ENCODE peak calls at places on chromosomes 11 and 22, in eight cellular contexts. I is lung, K is GM12865, Q is GM12864, E is uterus, M is dorsolateral prefrontal cortex, Y is tibial nerve, G is lower lobe of right lung. W is an unnamed sample.

GRCh38 chr11:86687083-86687799 is 14.8 kb upstream of the ME3 start:
- DNase-seq in Q (no peak), K (no peak), Y (no peak), E (no peak), M (no peak), I (no peak), G (no peak), W (no peak)

GRCh38 chr11:65366340-65366773 is 11.8 kb downstream of the TIGD3 start:
- DNase-seq in Q (peak), M (no peak), Y (no peak), I (no peak), G (no peak), K (peak), E (no peak), W (peak)

GRCh38 chr11:125153837-125154236 is 10.7 kb upstream of the PKNOX2 start:
- DNase-seq in I (no peak), Q (no peak), Y (no peak), M (no peak), K (no peak), G (no peak), E (no peak), W (no peak)

GRCh38 chr11:105193260-105193659 is 53.7 kb upstream of the CARD18 start:
- DNase-seq in G (no peak), K (no peak), Q (no peak), I (no peak), E (no peak), Y (no peak), M (no peak), W (no peak)

GRCh38 chr11:42770444-42771065 is 541.2 kb upstream of the API5 start:
- DNase-seq in Q (peak), Y (no peak), K (peak), I (no peak), G (no peak), E (no peak), M (no peak), W (no peak)

GRCh38 chr22:41256254-41256897 is 15.6 kb upstream of the CHADL start:
- DNase-seq in M (no peak), Q (no peak), I (no peak), E (no peak), G (no peak), Y (no peak), K (no peak), W (peak)

GRCh38 chr11:68127791-68128681 is 6.8 kb upstream of the CHKA start:
- DNase-seq in M (no peak), I (peak), K (no peak), E (peak), Y (no peak), G (peak), Q (no peak), W (peak)

GRCh38 chr22:26679003-26679629 is 21.7 kb downstream of the MIAT start:
- DNase-seq in G (peak), M (peak), E (peak), Q (no peak), Y (peak), K (peak), I (peak), W (peak)

GRCh38 chr11:786235-787083 is 3.4 kb downstream of the CEND1 start:
- DNase-seq in K (no peak), I (no peak), G (no peak), Q (no peak), E (no peak), M (no peak), Y (no peak), W (no peak)

GRCh38 chr11:2655834-2656622 is 43.8 kb downstream of the KCNQ1OT1 start:
- DNase-seq in E (no peak), M (no peak), Q (no peak), K (no peak), Y (no peak), I (no peak), G (no peak), W (peak)

DNA sequence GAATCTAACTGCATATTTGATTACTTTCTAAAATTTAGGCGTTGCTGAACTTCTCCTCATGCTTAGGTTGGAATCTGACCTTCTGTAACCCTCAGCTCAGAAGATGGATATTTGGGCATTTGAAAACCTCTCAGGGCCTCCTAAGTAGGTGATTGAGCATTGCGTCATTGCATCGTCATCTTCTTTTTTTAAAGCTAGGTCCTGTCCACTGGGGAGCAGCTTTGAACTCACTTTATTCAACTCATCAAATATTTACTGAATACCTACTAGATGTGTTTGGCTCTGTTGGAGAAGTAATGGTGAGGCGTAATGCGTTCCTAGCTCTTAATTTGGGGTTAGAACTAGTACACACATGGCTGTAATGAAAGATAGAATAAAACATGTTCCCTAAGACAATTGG is 56.8 kb downstream of the ZBTB16 start:
- DNase-seq in E (no peak), I (no peak), M (no peak), K (no peak), G (no peak), Y (no peak), Q (no peak), W (no peak)
- TF ChIP-seq CTCF in E (no peak), I (no peak), M (no peak), K (no peak), G (no peak), Y (no peak), Q (no peak), W (no peak)

DNA sequence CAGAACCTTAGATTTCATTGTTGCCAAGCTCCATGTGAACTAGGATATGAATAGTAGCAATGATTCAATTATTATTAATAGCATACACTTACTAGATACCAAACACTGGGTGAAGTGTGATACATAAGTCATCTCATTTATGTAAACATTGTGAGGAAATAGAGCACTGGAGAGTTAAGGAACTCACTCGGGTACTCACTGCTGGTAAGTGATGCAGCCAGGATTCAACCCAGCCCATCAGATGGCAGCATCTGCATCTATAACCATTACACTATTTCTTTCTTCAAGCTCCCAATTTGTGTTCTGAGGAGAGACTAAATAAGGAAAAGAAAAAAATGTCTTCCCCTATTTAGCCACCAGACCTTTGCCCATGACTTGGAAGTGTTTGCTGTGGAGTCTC is 10.2 kb upstream of the ALG8 start:
- DNase-seq in G (no peak), K (no peak), M (no peak), I (no peak), E (no peak), Q (no peak), Y (no peak), W (peak)
- TF ChIP-seq CTCF in G (no peak), K (no peak), M (no peak), I (no peak), E (no peak), Q (no peak), Y (no peak), W (peak)

DNA sequence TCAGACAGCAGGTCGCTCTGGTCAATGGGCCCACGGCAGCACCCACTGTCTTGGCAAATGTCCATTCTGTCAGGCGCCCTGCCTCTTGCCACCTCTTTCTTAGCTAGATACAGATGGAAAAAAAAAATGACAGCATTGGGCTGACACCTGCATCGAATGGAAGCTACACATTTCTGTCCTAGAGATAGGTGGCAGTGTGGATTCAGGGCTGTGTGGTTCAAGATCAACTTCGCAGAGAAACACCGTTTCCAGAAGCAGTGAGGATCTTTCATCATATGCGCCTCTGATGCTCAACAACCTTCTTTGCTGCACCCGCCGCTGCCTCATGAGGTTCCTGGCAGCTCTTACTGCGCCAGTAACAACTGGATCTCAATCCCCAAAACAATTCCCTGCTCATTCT is 236.3 kb downstream of the KIRREL3 start:
- DNase-seq in K (peak), Y (no peak), I (no peak), Q (no peak), G (no peak), E (no peak), M (no peak), W (peak)
- TF ChIP-seq CTCF in K (peak), Y (no peak), I (no peak), Q (peak), G (no peak), E (no peak), M (no peak), W (no peak)

GRCh38 chr11:110711776-110712642 is at the start of gene ARHGAP20:
- DNase-seq in E (peak), K (peak), G (peak), I (peak), Y (peak), M (peak), Q (no peak), W (peak)

GRCh38 chr11:110711448-110711775 is 825 bp downstream of the ARHGAP20 start:
- DNase-seq in K (no peak), E (no peak), I (no peak), Y (no peak), M (no peak), Q (no peak), G (no peak), W (no peak)

GRCh38 chr11:110710520-110711381 is 1.5 kb downstream of the ARHGAP20 start:
- DNase-seq in E (peak), M (peak), Y (peak), K (no peak), G (peak), Q (no peak), I (peak), W (peak)

GRCh38 chr11:110713469-110713776 is 1.2 kb upstream of the ARHGAP20 start:
- DNase-seq in Q (no peak), M (no peak), E (no peak), K (no peak), Y (no peak), G (no peak), I (no peak), W (no peak)

GRCh38 chr11:110712643-110713468 is 619 bp upstream of the ARHGAP20 start:
- DNase-seq in M (peak), Q (no peak), I (peak), K (no peak), Y (peak), E (peak), G (no peak), W (peak)
- TF ChIP-seq CTCF in M (no peak), Q (no peak), I (no peak), K (no peak), Y (no peak), E (peak), G (no peak), W (peak)

GRCh38 chr11:133576351-133576750 is 44.0 kb upstream of the OPCML start:
- DNase-seq in Y (no peak), M (no peak), E (no peak), I (no peak), Q (no peak), G (no peak), K (no peak), W (no peak)
- TF ChIP-seq CTCF in Y (no peak), M (no peak), E (no peak), I (no peak), Q (peak), G (no peak), K (peak), W (no peak)

GRCh38 chr11:75350743-75351540 is 519 bp downstream of the ARRB1 start:
- DNase-seq in E (peak), K (no peak), Q (no peak), Y (peak), I (peak), M (peak), G (peak), W (peak)
- TF ChIP-seq CTCF in E (no peak), K (no peak), Q (peak), Y (no peak), I (no peak), M (no peak), G (peak), W (peak)

DNA sequence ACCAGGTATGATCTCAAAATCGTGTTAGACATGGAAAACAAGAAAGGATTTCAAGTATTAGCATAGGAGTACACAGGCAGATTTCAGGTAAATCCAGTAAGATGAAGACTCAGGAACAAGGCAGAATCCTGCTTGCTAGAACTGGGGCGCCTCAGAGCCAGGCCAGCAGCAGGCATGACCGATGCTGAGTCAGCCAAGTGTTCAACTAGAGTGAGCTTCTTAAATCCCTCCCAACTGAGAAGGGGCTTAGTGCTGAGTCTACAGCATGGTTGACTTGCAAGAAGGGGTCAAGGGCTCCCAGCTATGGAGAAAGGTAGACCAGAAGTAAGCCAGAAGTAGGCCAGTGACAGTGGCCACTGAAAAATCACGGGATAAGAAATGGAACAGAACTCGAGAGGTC is 12.4 kb downstream of the GRAP2 start:
- DNase-seq in Q (no peak), M (no peak), Y (no peak), E (no peak), I (no peak), G (no peak), K (no peak), W (no peak)
- TF ChIP-seq CTCF in Q (no peak), M (no peak), Y (no peak), E (no peak), I (no peak), G (no peak), K (no peak), W (no peak)

GRCh38 chr11:76455331-76455730 is 10.5 kb downstream of the EMSY start:
- DNase-seq in M (no peak), G (no peak), Q (no peak), E (no peak), K (no peak), I (no peak), Y (no peak), W (peak)
- TF ChIP-seq CTCF in M (no peak), G (no peak), Q (no peak), E (no peak), K (no peak), I (no peak), Y (no peak), W (no peak)

DNA sequence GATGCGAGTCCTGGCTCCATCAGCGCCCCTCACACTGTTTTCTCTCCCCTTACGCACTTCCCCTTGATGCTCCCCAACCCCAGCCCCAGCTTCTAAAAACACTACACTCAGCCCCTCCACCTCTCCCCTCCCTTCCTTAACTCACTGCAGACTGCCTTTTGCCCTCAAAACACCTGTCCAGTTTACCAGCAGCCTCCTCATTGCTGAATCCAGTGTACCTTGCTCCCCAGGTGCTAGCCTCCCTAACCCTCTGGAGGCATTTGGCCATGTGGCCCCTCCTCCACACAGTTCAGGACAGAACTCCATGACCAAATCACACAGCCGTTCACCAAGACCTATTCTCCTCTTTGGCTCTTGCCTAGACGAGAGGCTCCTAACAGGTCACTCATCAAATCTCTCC is 2.8 kb upstream of the GALR3 start:
- DNase-seq in G (no peak), K (no peak), M (no peak), I (no peak), Y (no peak), E (no peak), Q (no peak), W (no peak)
- TF ChIP-seq CTCF in G (no peak), K (no peak), M (no peak), I (no peak), Y (no peak), E (no peak), Q (no peak), W (no peak)

DNA sequence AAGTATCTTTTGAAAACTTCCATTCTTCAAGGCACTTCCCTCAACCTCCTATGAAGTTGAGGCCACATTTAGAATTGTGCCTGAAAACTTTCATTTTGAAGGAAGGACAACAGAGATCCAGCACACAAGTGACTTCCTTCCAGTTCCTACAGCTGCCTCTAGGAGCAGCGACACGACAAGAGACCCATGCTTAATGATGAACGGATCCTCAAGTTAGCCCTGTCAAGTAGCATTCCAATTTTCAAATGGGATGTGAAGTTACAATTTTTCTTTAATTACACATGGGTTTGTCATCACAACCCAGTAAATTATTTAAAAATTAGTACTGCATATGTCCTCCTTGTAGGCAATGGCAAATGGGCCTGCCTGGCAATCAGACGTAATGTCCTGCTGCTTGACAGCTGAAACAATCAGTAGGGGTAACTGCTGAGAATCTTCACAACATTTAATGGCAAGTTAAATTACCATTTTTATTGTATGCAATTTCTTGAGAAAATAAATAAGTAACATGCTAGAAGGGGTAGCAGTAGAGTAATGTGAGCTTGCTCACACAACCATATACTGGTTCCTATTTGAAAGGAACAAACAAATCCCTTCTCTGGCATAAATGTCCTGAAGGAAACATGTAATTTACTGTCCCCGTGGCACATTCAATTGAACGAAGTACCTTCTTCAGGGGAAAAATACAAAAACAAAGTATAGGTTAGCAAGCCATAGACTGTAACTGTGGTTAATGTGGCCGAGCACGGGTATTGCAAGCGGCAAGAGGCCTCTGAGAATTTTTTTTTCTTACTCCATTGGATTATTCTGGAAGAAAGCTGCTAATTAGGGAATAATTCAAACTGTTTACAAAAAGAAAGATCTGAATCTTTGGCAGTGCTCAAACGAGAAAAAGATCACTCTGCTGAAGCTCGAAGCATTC is 288.3 kb downstream of the CADM1 start:
- DNase-seq in M (no peak), I (no peak), G (no peak), Y (no peak), Q (no peak), K (peak), E (no peak), W (no peak)
- TF ChIP-seq CTCF in M (no peak), I (no peak), G (peak), Y (no peak), Q (peak), K (peak), E (no peak), W (peak)

W was measured in IMR-90.